ENCODE peak calls at places on chromosome 14, in four cellular contexts. N, J, U and V are unnamed samples.

GRCh38 chr14:75283162-75283883 is 4.7 kb downstream of the FOS start:
- DNase-seq in J (no peak), N (no peak), U (no peak), V (peak)

GRCh38 chr14:74915426-74915825 is 7.6 kb downstream of the RPS6KL1 start:
- DNase-seq in N (no peak), U (no peak), J (no peak), V (no peak)

GRCh38 chr14:51533160-51533559 is 118.5 kb upstream of the FRMD6 start:
- DNase-seq in U (no peak), J (no peak), N (no peak), V (no peak)

GRCh38 chr14:65302571-65303184 is 109.9 kb upstream of the FUT8 start:
- DNase-seq in N (no peak), U (no peak), J (no peak), V (no peak)

GRCh38 chr14:33062881-33063280 is 124.2 kb downstream of the NPAS3 start:
- DNase-seq in U (no peak), N (no peak), J (no peak), V (no peak)

GRCh38 chr14:73047808-73048207 is 10.5 kb upstream of the RBM25 start:
- DNase-seq in J (no peak), N (no peak), U (no peak), V (no peak)

GRCh38 chr14:97270308-97270707 is 473.1 kb downstream of the VRK1 start:
- DNase-seq in N (no peak), J (no peak), U (peak), V (no peak)

GRCh38 chr14:92759300-92759678 is 10.9 kb upstream of the LGMN start:
- DNase-seq in J (no peak), N (no peak), U (no peak), V (no peak)

GRCh38 chr14:87799400-87799799 is 193.6 kb downstream of the GALC start:
- DNase-seq in N (no peak), J (no peak), U (no peak), V (no peak)

GRCh38 chr14:99554184-99554583 is 49.8 kb downstream of the CCDC85C start:
- DNase-seq in J (no peak), N (peak), U (no peak), V (no peak)

GRCh38 chr14:104723651-104724406 is at the start of gene ADSS1:
- DNase-seq in U (no peak), N (peak), J (no peak), V (peak)

GRCh38 chr14:24956104-24956503 is 93.8 kb downstream of the STXBP6 start:
- DNase-seq in U (no peak), J (no peak), N (no peak), V (no peak)

GRCh38 chr14:74478996-74479635 is 14.0 kb downstream of the NPC2 start:
- DNase-seq in U (no peak), N (no peak), J (no peak), V (peak)

GRCh38 chr14:64502476-64503183 is 1.0 kb downstream of the ZBTB25 start:
- DNase-seq in N (peak), U (no peak), J (no peak), V (peak)

GRCh38 chr14:71474291-71474690 is 457.9 kb upstream of the RGS6 start:
- DNase-seq in N (no peak), U (no peak), J (no peak), V (peak)

GRCh38 chr14:89445252-89445973 is 28.4 kb upstream of the FOXN3 start:
- DNase-seq in N (no peak), J (no peak), U (no peak), V (no peak)

GRCh38 chr14:99174920-99175319 is 97.1 kb downstream of the BCL11B start:
- DNase-seq in U (no peak), N (no peak), J (peak), V (no peak)

GRCh38 chr14:92890830-92891598 is 31.9 kb upstream of the CHGA start:
- DNase-seq in U (no peak), J (no peak), N (no peak), V (no peak)

GRCh38 chr14:105045710-105046326 is 19.4 kb downstream of the GPR132 start:
- DNase-seq in J (peak), U (peak), N (peak), V (peak)

GRCh38 chr14:91417983-91418386 is 365 bp upstream of the CCDC88C start:
- DNase-seq in J (no peak), N (peak), U (no peak), V (peak)

GRCh38 chr14:81219821-81220487 is 805 bp downstream of the GTF2A1 start:
- DNase-seq in J (peak), N (peak), U (no peak), V (peak)

GRCh38 chr14:103273847-103274615 is 60.0 kb upstream of the EIF5 start:
- DNase-seq in N (no peak), J (no peak), U (no peak), V (no peak)

GRCh38 chr14:102930753-102931579 is 8.5 kb downstream of the AMN start:
- DNase-seq in J (no peak), U (no peak), N (peak), V (no peak)

GRCh38 chr14:65299837-65300236 is 112.7 kb upstream of the FUT8 start:
- DNase-seq in N (no peak), J (no peak), U (no peak), V (peak)

GRCh38 chr14:66507181-66507721 is 696 bp upstream of the GPHN start:
- DNase-seq in N (no peak), U (peak), J (no peak), V (no peak)

GRCh38 chr14:88798161-88798560 is 5.4 kb upstream of the EML5 start:
- DNase-seq in N (no peak), J (no peak), U (no peak), V (no peak)

GRCh38 chr14:81435578-81436295 is 35.6 kb upstream of the STON2 start:
- DNase-seq in U (no peak), J (peak), N (peak), V (peak)

GRCh38 chr14:32939254-32940065 is 781 bp downstream of the NPAS3 start:
- DNase-seq in J (peak), N (peak), U (no peak), V (peak)

GRCh38 chr14:60249321-60250251 is 565 bp downstream of the PPM1A start:
- DNase-seq in J (peak), U (no peak), N (peak), V (peak)

GRCh38 chr14:60245316-60246177 is 3.5 kb upstream of the PPM1A start:
- DNase-seq in U (no peak), N (no peak), J (no peak), V (peak)

GRCh38 chr14:60248697-60249314 is at the start of gene PPM1A:
- DNase-seq in U (peak), J (peak), N (peak), V (peak)

GRCh38 chr14:60250318-60251035 is 1.5 kb downstream of the PPM1A start:
- DNase-seq in J (no peak), U (no peak), N (peak), V (peak)

GRCh38 chr14:60247994-60248696 is 876 bp upstream of the PPM1A start:
- DNase-seq in U (peak), N (peak), J (peak), V (peak)
- TF ChIP-seq POLR2A in U (peak), N (no peak), J (peak), V (no peak)

GRCh38 chr14:68791078-68791983 is 1.5 kb downstream of the ZFP36L1 start:
- DNase-seq in N (peak), U (peak), J (peak), V (peak)
- TF ChIP-seq POLR2A in N (no peak), U (no peak), J (no peak), V (no peak)

DNA sequence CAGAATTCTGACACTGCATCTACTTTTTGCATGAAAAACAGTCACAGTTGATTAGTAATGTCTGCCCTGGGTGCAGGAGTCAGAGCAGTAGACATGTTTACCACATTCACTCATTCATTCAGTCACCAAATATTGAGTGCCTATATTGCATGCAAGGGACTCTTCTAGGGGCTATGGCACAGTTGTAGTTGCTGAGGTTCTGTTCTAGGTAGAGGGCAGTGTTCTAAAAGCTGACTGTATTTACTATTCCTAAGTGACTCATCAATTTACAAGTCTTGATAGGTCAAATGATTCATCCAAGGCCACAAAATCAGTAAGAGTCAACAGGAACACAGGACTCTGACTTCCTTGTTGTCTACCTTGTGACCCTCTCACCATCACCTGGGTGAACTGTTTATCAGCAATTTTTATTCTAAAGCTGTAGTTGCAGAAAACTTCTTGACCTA is 223.0 kb downstream of the KTN1 start:
- DNase-seq in N (no peak), J (no peak), U (no peak), V (peak)
- TF ChIP-seq POLR2A in N (no peak), J (no peak), U (no peak), V (no peak)

GRCh38 chr14:55026793-55027560 is at the start of the genes SOCS4 and WDHD1:
- DNase-seq in N (peak), U (peak), J (peak), V (peak)
- TF ChIP-seq POLR2A in N (peak), U (no peak), J (peak), V (peak)

GRCh38 chr14:68359862-68360552 is 432.9 kb downstream of the ZFP36L1 start:
- DNase-seq in J (no peak), U (no peak), N (peak), V (peak)
- TF ChIP-seq POLR2A in J (no peak), U (no peak), N (no peak), V (no peak)